ENCODE peak calls at places on chromosome 22, in nine cellular contexts. R is NCI-H1930; F is islet precursor cell; U is activated CD8-positive, alpha-beta memory T cell treated with anti-CD3 and anti-CD28 coated beads, Interleukin-2, amount 50 U/mL, for 4 hours; Z is Karpas-422; K is keratinocyte; H is H4; G is T-helper 22 cell; S is H54. B is an unnamed sample.

GRCh38 chr22:42418811-42419243 is 13.4 kb downstream of the NFAM1 start:
- DNase-seq in R (no peak), F (no peak), U (no peak), Z (no peak), K (no peak), H (no peak), G (no peak), S (no peak), B (no peak)

GRCh38 chr22:25038239-25038638 is 85.7 kb downstream of the KIAA1671 start:
- DNase-seq in R (no peak), F (no peak), U (no peak), Z (no peak), K (no peak), H (no peak), G (no peak), S (no peak), B (no peak)

GRCh38 chr22:44329179-44329796 is 16.5 kb upstream of the SHISAL1 start:
- DNase-seq in R (no peak), F (peak), U (no peak), Z (no peak), K (no peak), H (peak), G (no peak), S (peak), B (no peak)

GRCh38 chr22:32588063-32588462 is 113.5 kb downstream of the FBXO7 start:
- DNase-seq in R (no peak), F (no peak), U (no peak), Z (no peak), K (no peak), H (no peak), G (no peak), S (no peak), B (no peak)

GRCh38 chr22:19753090-19753842 is 7.3 kb upstream of the TBX1 start:
- DNase-seq in R (no peak), F (no peak), U (no peak), Z (no peak), K (no peak), H (no peak), G (no peak), S (no peak), B (no peak)

GRCh38 chr22:26576026-26576680 is 13.8 kb downstream of the TPST2 start:
- DNase-seq in R (no peak), F (no peak), U (no peak), Z (no peak), K (no peak), H (no peak), G (no peak), S (no peak), B (no peak)

GRCh38 chr22:36870250-36870649 is 9.4 kb downstream of the NCF4 start:
- DNase-seq in R (no peak), F (peak), U (no peak), Z (no peak), K (peak), H (no peak), G (no peak), S (peak), B (no peak)

GRCh38 chr22:39225591-39225990 is 19.2 kb downstream of the PDGFB start:
- DNase-seq in R (no peak), F (no peak), U (no peak), Z (no peak), K (no peak), H (no peak), G (no peak), S (no peak), B (no peak)

B was measured in SJSA1.